ENCODE peak calls at places on chromosomes 13 and 19, in four cellular contexts. M, C, Z and L are unnamed samples.

GRCh38 chr19:13337181-13337580 is 169.1 kb downstream of the CACNA1A start:
- DNase-seq in C (no peak), M (no peak), Z (no peak), L (no peak)

GRCh38 chr13:24042710-24043440 is 117.6 kb upstream of the SPATA13 start:
- DNase-seq in M (no peak), C (no peak), Z (peak), L (no peak)

GRCh38 chr13:78137404-78138142 is 218.9 kb upstream of the EDNRB start:
- DNase-seq in M (peak), C (peak), Z (peak), L (no peak)

GRCh38 chr19:19719798-19720197 is 13.1 kb downstream of the ZNF14 start:
- DNase-seq in C (no peak), Z (no peak), M (no peak), L (no peak)

GRCh38 chr19:8074501-8074900 is 21.9 kb downstream of the CCL25 start:
- DNase-seq in M (no peak), Z (no peak), C (no peak), L (no peak)

GRCh38 chr19:17520865-17521264 is 9.4 kb downstream of the PGLS start:
- DNase-seq in Z (no peak), M (no peak), C (no peak), L (no peak)

GRCh38 chr13:78102121-78102677 is 183.6 kb upstream of the EDNRB start:
- DNase-seq in M (peak), Z (peak), C (no peak), L (no peak)

GRCh38 chr13:25882732-25883357 is 169.0 kb downstream of the SHISA2 start:
- DNase-seq in C (no peak), M (no peak), Z (no peak), L (no peak)

GRCh38 chr19:49515767-49516166 is 3.3 kb downstream of the FCGRT start:
- DNase-seq in Z (peak), M (no peak), C (no peak), L (no peak)

GRCh38 chr13:100138859-100139491 is 50.1 kb downstream of the PCCA start:
- DNase-seq in Z (no peak), M (no peak), C (no peak), L (no peak)

GRCh38 chr19:38400361-38400760 is 2.5 kb upstream of the FAM98C start:
- DNase-seq in Z (peak), M (no peak), C (no peak), L (no peak)

GRCh38 chr13:51318015-51318414 is 21.5 kb upstream of the SERPINE3 start:
- DNase-seq in C (no peak), Z (no peak), M (no peak), L (no peak)

GRCh38 chr13:20824762-20825161 is 51.0 kb upstream of the EEF1AKMT1 start:
- DNase-seq in M (no peak), C (no peak), Z (peak), L (no peak)

GRCh38 chr13:100229603-100230002 is 140.7 kb downstream of the PCCA start:
- DNase-seq in M (no peak), Z (no peak), C (no peak), L (no peak)

GRCh38 chr19:2867025-2867991 is at the start of gene ZNF556:
- DNase-seq in C (no peak), M (peak), Z (no peak), L (no peak)

GRCh38 chr19:42629191-42629590 is 34.5 kb upstream of the CEACAM8 start:
- DNase-seq in M (no peak), Z (no peak), C (no peak), L (no peak)

GRCh38 chr19:8194528-8195275 is 14.5 kb upstream of the CERS4 start:
- DNase-seq in Z (no peak), M (no peak), C (no peak), L (no peak)

GRCh38 chr19:35030257-35031071 is at the start of gene SCN1B:
- DNase-seq in Z (peak), C (no peak), M (peak), L (no peak)

GRCh38 chr13:60066206-60066605 is 97.5 kb downstream of the DIAPH3 start:
- DNase-seq in M (peak), C (no peak), Z (no peak), L (no peak)

GRCh38 chr13:33108620-33109019 is 92.4 kb downstream of the KL start:
- DNase-seq in M (no peak), C (no peak), Z (no peak), L (no peak)

GRCh38 chr13:108272333-108272732 is 2.8 kb downstream of the TNFSF13B start:
- DNase-seq in Z (no peak), C (no peak), M (no peak), L (no peak)

GRCh38 chr19:10338940-10339339 is 484 bp downstream of the ICAM3 start:
- DNase-seq in M (no peak), C (no peak), Z (no peak), L (no peak)

GRCh38 chr13:110366733-110367132 is 59.6 kb downstream of the COL4A2 start:
- DNase-seq in C (no peak), M (no peak), Z (no peak), L (no peak)

GRCh38 chr13:114065926-114066774 is 66.3 kb downstream of the RASA3 start:
- DNase-seq in Z (no peak), M (no peak), C (no peak), L (no peak)

GRCh38 chr19:7783991-7784421 is 21.0 kb downstream of the CLEC4M start:
- DNase-seq in C (peak), Z (peak), M (peak), L (peak)

GRCh38 chr19:38524994-38525634 is 91.6 kb downstream of the RYR1 start:
- DNase-seq in C (no peak), M (no peak), Z (no peak), L (no peak)

GRCh38 chr19:10533656-10534386 is 9.9 kb upstream of the ATG4D start:
- DNase-seq in M (peak), Z (peak), C (peak), L (peak)

GRCh38 chr19:16062789-16063188 is 13.5 kb upstream of the TPM4 start:
- DNase-seq in M (no peak), Z (peak), C (no peak), L (no peak)

GRCh38 chr13:87887459-87888123 is 216.4 kb downstream of the SLITRK5 start:
- DNase-seq in M (no peak), C (no peak), Z (no peak), L (no peak)

GRCh38 chr19:13091400-13092161 is 11.1 kb downstream of the LYL1 start:
- DNase-seq in C (no peak), Z (no peak), M (peak), L (no peak)

GRCh38 chr19:35657904-35658700 is 8.2 kb upstream of the UPK1A start:
- DNase-seq in Z (no peak), M (peak), C (no peak), L (no peak)

GRCh38 chr19:9155591-9155990 is 15.4 kb downstream of the ZNF317 start:
- DNase-seq in M (no peak), C (no peak), Z (no peak), L (no peak)

GRCh38 chr13:44425041-44425814 is 51.6 kb downstream of the SERP2 start:
- DNase-seq in C (no peak), Z (no peak), M (no peak), L (no peak)

GRCh38 chr13:98050041-98050466 is 92.8 kb upstream of the FARP1 start:
- DNase-seq in Z (no peak), M (peak), C (no peak), L (no peak)

GRCh38 chr19:30679789-30680188 is 307.6 kb downstream of the ZNF536 start:
- DNase-seq in Z (no peak), C (no peak), M (no peak), L (no peak)

GRCh38 chr13:54953786-54954185 is 1925.2 kb downstream of the OLFM4 start:
- DNase-seq in M (no peak), Z (no peak), C (no peak), L (peak)

GRCh38 chr13:28438598-28439334 is 56.2 kb downstream of the FLT1 start:
- DNase-seq in C (no peak), Z (no peak), M (no peak), L (no peak)

GRCh38 chr13:107185889-107186288 is 618.0 kb upstream of the ARGLU1 start:
- DNase-seq in C (no peak), M (no peak), Z (no peak), L (no peak)

GRCh38 chr13:51905787-51906186 is 44.0 kb downstream of the CCDC70 start:
- DNase-seq in C (no peak), M (no peak), Z (no peak), L (no peak)

GRCh38 chr19:40356681-40357595 is 8.4 kb downstream of the PLD3 start:
- DNase-seq in M (no peak), Z (no peak), C (no peak), L (no peak)
- H3K27ac ChIP-seq in M (no peak), Z (no peak), C (peak), L (no peak)

GRCh38 chr19:6774821-6775707 is 2.6 kb downstream of the VAV1 start:
- DNase-seq in M (no peak), Z (no peak), C (no peak), L (no peak)
- H3K27ac ChIP-seq in M (no peak), Z (no peak), C (no peak), L (no peak)

DNA sequence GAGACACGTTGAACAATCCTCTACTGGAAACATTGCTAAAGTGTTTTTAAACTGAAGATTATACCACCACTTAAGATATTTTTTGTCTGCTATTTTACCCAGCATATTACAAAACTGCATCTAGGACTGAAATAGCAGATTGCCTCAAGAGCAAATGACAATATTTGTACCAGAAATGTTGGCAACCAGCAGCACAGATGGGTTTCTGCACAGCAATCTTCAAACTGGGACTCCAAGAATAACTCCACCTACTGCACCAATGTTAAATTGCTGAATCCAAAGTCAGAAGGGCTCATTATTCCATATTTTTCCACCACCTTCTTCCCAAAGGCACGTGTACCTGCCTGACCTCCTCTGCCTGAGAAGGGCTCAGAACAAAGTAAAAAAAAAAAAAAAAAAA is 79.6 kb downstream of the FOXO1 start:
- DNase-seq in Z (peak), C (no peak), M (no peak), L (no peak)
- H3K27ac ChIP-seq in Z (peak), C (no peak), M (no peak), L (peak)

DNA sequence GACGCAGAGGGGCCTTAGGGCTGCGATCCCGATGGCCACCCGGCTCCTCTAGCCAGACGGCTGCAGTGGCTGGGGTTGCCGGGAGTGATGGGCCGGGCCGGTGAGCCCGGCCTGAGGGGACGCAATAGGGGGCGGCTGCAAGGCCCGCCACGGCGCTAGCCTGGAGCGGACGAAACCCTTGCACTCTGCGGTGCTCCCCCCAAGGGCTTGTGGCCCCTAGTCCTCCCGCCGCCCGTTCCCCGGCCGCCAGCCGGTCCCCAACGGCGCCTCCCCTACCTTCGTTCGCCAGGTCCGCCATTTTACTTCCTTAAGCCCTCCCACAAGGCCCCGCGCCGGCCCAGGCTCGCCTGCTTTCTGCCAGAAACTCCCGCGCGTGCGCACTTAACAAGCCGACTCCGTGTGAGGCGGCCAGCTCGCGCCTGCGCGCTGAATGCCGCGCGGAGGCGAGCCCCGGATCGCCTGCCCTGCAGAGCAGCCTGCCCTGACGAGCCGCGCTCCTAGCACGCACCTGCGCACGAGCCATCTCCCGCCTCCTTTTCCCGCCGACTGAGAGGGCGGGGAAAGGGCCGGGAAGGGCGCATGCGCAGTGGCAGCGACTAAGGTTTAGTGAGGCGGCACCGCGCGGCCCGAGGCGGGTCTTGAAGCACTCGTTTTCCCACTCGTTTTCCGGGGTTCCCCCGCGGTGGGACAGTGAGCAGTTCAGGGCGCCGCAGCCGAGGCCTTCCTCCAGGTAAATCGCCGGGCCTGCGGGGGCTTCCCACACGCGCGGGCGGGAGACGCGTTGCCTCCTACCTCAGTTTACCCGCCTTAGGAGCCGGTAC is at the start of gene RANBP3:
- DNase-seq in M (peak), C (peak), Z (peak), L (peak)
- H3K27ac ChIP-seq in M (peak), C (peak), Z (peak), L (peak)